ENCODE peak calls at places on chromosomes 12 and 14, in ten cellular contexts. One of them, this sample, is unnamed.

GRCh38 chr12:118103601-118104382 is at the start of gene VSIG10:
- DNase-seq in uterus: peak; percentile 72
- DNase-seq in right lobe of liver: peak; percentile 89
- DNase-seq in brain microvascular endothelial cell: no peak
- DNase-seq in GM23248: peak; percentile 75
- DNase-seq in ascending aorta: peak; percentile 9
- DNase-seq in aorta: peak; percentile 88
- DNase-seq in A549: peak; percentile 88
- DNase-seq in kidney: peak; percentile 87
- DNase-seq in effector memory CD4-positive, alpha-beta T cell: no peak
- DNase-seq in this sample: no peak

GRCh38 chr14:70879448-70879847 is 27.8 kb upstream of the PCNX1 start:
- DNase-seq in uterus: no peak
- DNase-seq in right lobe of liver: no peak
- DNase-seq in brain microvascular endothelial cell: no peak
- DNase-seq in GM23248: no peak
- DNase-seq in ascending aorta: no peak
- DNase-seq in aorta: no peak
- DNase-seq in A549: no peak
- DNase-seq in kidney: no peak
- DNase-seq in effector memory CD4-positive, alpha-beta T cell: no peak
- DNase-seq in this sample: no peak

GRCh38 chr12:88310069-88310468 is 168.0 kb downstream of the TMTC3 start:
- DNase-seq in uterus: no peak
- DNase-seq in right lobe of liver: no peak
- DNase-seq in brain microvascular endothelial cell: peak; percentile 81
- DNase-seq in GM23248: peak; percentile 92
- DNase-seq in ascending aorta: no peak
- DNase-seq in aorta: no peak
- DNase-seq in A549: no peak
- DNase-seq in kidney: no peak
- DNase-seq in effector memory CD4-positive, alpha-beta T cell: no peak
- DNase-seq in this sample: no peak

GRCh38 chr14:100246809-100247428 is 8.0 kb downstream of the YY1 start:
- DNase-seq in uterus: no peak
- DNase-seq in right lobe of liver: no peak
- DNase-seq in brain microvascular endothelial cell: no peak
- DNase-seq in GM23248: peak; percentile 61
- DNase-seq in ascending aorta: no peak
- DNase-seq in aorta: no peak
- DNase-seq in A549: peak; percentile 82
- DNase-seq in kidney: no peak
- DNase-seq in effector memory CD4-positive, alpha-beta T cell: no peak
- DNase-seq in this sample: no peak

GRCh38 chr12:70560671-70561070 is 76.6 kb downstream of the PTPRB start:
- DNase-seq in uterus: no peak
- DNase-seq in right lobe of liver: no peak
- DNase-seq in brain microvascular endothelial cell: no peak
- DNase-seq in GM23248: no peak
- DNase-seq in ascending aorta: no peak
- DNase-seq in aorta: no peak
- DNase-seq in A549: no peak
- DNase-seq in kidney: no peak
- DNase-seq in effector memory CD4-positive, alpha-beta T cell: no peak
- DNase-seq in this sample: no peak

GRCh38 chr12:123085730-123086487 is 65.0 kb downstream of the PITPNM2 start:
- DNase-seq in uterus: peak; percentile 47
- DNase-seq in right lobe of liver: no peak
- DNase-seq in brain microvascular endothelial cell: no peak
- DNase-seq in GM23248: peak; percentile 73
- DNase-seq in ascending aorta: no peak
- DNase-seq in aorta: peak; percentile 88
- DNase-seq in A549: peak; percentile 96
- DNase-seq in kidney: peak; percentile 89
- DNase-seq in effector memory CD4-positive, alpha-beta T cell: no peak
- DNase-seq in this sample: no peak

GRCh38 chr14:73324536-73324932 is 87.2 kb downstream of the PAPLN start:
- DNase-seq in uterus: no peak
- DNase-seq in right lobe of liver: no peak
- DNase-seq in brain microvascular endothelial cell: no peak
- DNase-seq in GM23248: no peak
- DNase-seq in ascending aorta: no peak
- DNase-seq in aorta: no peak
- DNase-seq in A549: no peak
- DNase-seq in kidney: no peak
- DNase-seq in effector memory CD4-positive, alpha-beta T cell: no peak
- DNase-seq in this sample: no peak

GRCh38 chr12:14774944-14775651 is 28.2 kb downstream of the WBP11 start:
- DNase-seq in uterus: peak; percentile 70
- DNase-seq in right lobe of liver: peak; percentile 64
- DNase-seq in brain microvascular endothelial cell: peak; percentile 50
- DNase-seq in GM23248: peak; percentile 82
- DNase-seq in ascending aorta: no peak
- DNase-seq in aorta: peak; percentile 82
- DNase-seq in A549: peak; percentile 33
- DNase-seq in kidney: peak; percentile 84
- DNase-seq in effector memory CD4-positive, alpha-beta T cell: no peak
- DNase-seq in this sample: peak; percentile 47

GRCh38 chr14:64611358-64612020 is 61.7 kb downstream of the PPP1R36 start:
- DNase-seq in uterus: peak; percentile 52
- DNase-seq in right lobe of liver: no peak
- DNase-seq in brain microvascular endothelial cell: no peak
- DNase-seq in GM23248: peak; percentile 34
- DNase-seq in ascending aorta: no peak
- DNase-seq in aorta: no peak
- DNase-seq in A549: no peak
- DNase-seq in kidney: no peak
- DNase-seq in effector memory CD4-positive, alpha-beta T cell: no peak
- DNase-seq in this sample: no peak

GRCh38 chr12:102425109-102426009 is 55.0 kb downstream of the IGF1 start:
- DNase-seq in uterus: peak; percentile 26
- DNase-seq in right lobe of liver: no peak
- DNase-seq in brain microvascular endothelial cell: no peak
- DNase-seq in GM23248: no peak
- DNase-seq in ascending aorta: no peak
- DNase-seq in aorta: no peak
- DNase-seq in A549: no peak
- DNase-seq in kidney: no peak
- DNase-seq in effector memory CD4-positive, alpha-beta T cell: no peak
- DNase-seq in this sample: no peak

GRCh38 chr14:70726651-70727375 is 82.5 kb downstream of the MAP3K9 start:
- DNase-seq in uterus: no peak
- DNase-seq in right lobe of liver: no peak
- DNase-seq in brain microvascular endothelial cell: no peak
- DNase-seq in GM23248: no peak
- DNase-seq in ascending aorta: no peak
- DNase-seq in aorta: no peak
- DNase-seq in A549: no peak
- DNase-seq in kidney: no peak
- DNase-seq in effector memory CD4-positive, alpha-beta T cell: no peak
- DNase-seq in this sample: no peak

GRCh38 chr12:47858511-47859266 is 39.0 kb upstream of the HDAC7 start:
- DNase-seq in uterus: no peak
- DNase-seq in right lobe of liver: peak; percentile 94
- DNase-seq in brain microvascular endothelial cell: no peak
- DNase-seq in GM23248: no peak
- DNase-seq in ascending aorta: no peak
- DNase-seq in aorta: no peak
- DNase-seq in A549: no peak
- DNase-seq in kidney: no peak
- DNase-seq in effector memory CD4-positive, alpha-beta T cell: no peak
- DNase-seq in this sample: no peak

GRCh38 chr14:102949801-102950451 is 27.5 kb downstream of the AMN start:
- DNase-seq in uterus: no peak
- DNase-seq in right lobe of liver: no peak
- DNase-seq in brain microvascular endothelial cell: no peak
- DNase-seq in GM23248: peak; percentile 25
- DNase-seq in ascending aorta: no peak
- DNase-seq in aorta: peak; percentile 85
- DNase-seq in A549: no peak
- DNase-seq in kidney: peak; percentile 68
- DNase-seq in effector memory CD4-positive, alpha-beta T cell: no peak
- DNase-seq in this sample: peak; percentile 79

DNA sequence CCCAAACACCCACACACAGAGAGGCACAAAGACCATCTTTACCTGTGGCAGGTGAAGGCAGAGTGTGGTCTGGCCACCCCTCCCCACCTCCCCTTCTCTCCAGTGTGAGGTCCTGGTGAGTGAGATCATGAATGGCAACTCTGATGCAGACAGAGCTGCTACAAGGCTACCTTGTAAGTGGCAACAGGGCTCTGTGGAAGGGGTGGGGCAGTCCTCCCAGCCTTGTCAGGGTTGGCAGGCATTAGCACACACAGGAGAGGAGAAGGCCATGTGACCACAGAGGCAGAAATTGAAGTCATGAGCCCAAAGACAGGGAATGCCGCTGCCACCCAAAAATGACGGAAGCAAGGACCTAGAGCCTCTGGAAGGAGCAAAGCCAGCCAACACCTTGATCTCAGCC is 30.7 kb downstream of the VWF start:
- DNase-seq in uterus: no peak
- DNase-seq in right lobe of liver: no peak
- DNase-seq in brain microvascular endothelial cell: no peak
- DNase-seq in GM23248: peak; percentile 35
- DNase-seq in ascending aorta: no peak
- DNase-seq in aorta: no peak
- DNase-seq in A549: no peak
- DNase-seq in kidney: no peak
- DNase-seq in effector memory CD4-positive, alpha-beta T cell: no peak
- DNase-seq in this sample: no peak
- H3K27ac ChIP-seq in uterus: no peak overlapping the region
- H3K27ac ChIP-seq in right lobe of liver: no peak overlapping the region
- H3K27ac ChIP-seq in brain microvascular endothelial cell: peak overlapping the region; percentile 68
- H3K27ac ChIP-seq in GM23248: peak overlapping the region; percentile 76
- H3K27ac ChIP-seq in ascending aorta: peak overlapping the region; percentile 68
- H3K27ac ChIP-seq in aorta: peak overlapping the region; percentile 7
- H3K27ac ChIP-seq in A549: peak overlapping the region; percentile 82
- H3K27ac ChIP-seq in kidney: peak overlapping the region; percentile 7
- H3K27ac ChIP-seq in effector memory CD4-positive, alpha-beta T cell: no peak overlapping the region
- H3K27ac ChIP-seq in this sample: no peak overlapping the region

DNA sequence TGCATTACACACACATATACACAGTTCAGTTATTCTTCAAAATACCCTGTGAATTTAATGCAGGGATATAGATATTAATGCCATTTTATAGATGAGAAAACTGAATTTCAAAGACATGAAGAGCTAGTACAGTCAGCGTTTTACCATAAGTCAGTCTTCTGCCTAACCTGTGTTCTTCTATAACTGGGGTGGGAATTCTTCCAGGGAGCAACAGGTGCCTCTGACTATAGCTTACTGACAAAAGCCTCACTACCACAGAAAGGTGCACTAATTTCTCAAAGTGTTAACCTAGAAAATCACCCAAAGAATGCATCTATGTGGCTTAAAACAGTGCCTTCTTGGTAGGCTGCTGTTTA is 84.4 kb downstream of the STXBP6 start:
- DNase-seq in uterus: no peak
- DNase-seq in right lobe of liver: no peak
- DNase-seq in brain microvascular endothelial cell: no peak
- DNase-seq in GM23248: no peak
- DNase-seq in ascending aorta: no peak
- DNase-seq in aorta: no peak
- DNase-seq in A549: no peak
- DNase-seq in kidney: no peak
- DNase-seq in effector memory CD4-positive, alpha-beta T cell: no peak
- DNase-seq in this sample: no peak
- H3K27ac ChIP-seq in uterus: peak overlapping the region; percentile 62
- H3K27ac ChIP-seq in right lobe of liver: no peak overlapping the region
- H3K27ac ChIP-seq in brain microvascular endothelial cell: no peak overlapping the region
- H3K27ac ChIP-seq in GM23248: peak overlapping the region; percentile 67
- H3K27ac ChIP-seq in ascending aorta: peak overlapping the region; percentile 31
- H3K27ac ChIP-seq in aorta: no peak overlapping the region
- H3K27ac ChIP-seq in A549: peak overlapping the region; percentile 26
- H3K27ac ChIP-seq in kidney: no peak overlapping the region
- H3K27ac ChIP-seq in effector memory CD4-positive, alpha-beta T cell: no peak overlapping the region
- H3K27ac ChIP-seq in this sample: no peak overlapping the region

DNA sequence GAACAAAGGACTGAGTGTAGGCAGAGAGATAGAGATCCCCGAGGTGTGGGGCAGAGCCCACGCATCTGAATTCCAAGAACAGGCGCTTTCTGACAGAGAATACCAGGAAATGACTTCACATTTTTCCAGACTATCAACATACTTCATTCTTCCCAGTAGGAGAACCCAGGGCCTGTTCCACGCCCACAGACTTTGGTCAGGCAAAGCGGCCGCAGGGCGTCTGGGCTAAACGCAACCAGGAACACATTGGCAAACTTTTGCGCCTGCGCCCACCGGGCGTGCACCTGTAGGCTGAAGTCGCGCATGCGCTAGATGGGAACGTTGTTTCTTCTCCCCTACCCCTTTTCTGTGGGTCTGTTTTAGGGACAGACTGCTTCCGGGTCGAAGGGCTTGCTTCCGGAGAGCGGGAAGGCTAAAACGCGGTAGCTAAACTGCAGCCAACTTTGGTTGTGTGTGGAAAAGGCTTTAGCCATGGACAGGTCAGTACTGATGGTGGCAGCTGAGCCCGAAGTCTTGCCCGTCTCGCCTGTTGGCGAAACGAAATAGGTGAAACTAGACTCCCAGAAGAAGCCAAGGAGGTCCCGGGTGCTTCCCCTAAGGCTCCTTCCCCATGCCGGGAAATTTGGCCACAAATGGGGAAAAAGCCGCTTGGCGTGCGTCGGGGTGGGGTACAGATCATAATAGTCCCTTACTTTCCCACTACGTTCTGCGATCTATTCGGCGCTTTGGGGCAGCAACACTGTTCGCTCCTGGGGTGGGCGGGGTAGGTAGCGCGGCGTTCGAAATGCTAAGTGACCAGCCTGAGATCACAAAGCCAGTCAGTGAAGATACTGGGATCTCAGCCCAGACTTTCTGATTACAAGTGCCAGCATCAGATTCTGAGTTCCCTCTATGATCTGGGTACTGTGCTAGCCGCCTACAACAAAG is at the start of gene NUP107:
- DNase-seq in uterus: peak; percentile 99
- DNase-seq in right lobe of liver: peak; percentile 98
- DNase-seq in brain microvascular endothelial cell: peak; percentile 99
- DNase-seq in GM23248: peak; percentile 99
- DNase-seq in ascending aorta: peak; percentile 93
- DNase-seq in aorta: peak; percentile 100
- DNase-seq in A549: peak; percentile 93
- DNase-seq in kidney: peak; percentile 99
- DNase-seq in effector memory CD4-positive, alpha-beta T cell: peak; percentile 94
- DNase-seq in this sample: peak; percentile 92
- H3K27ac ChIP-seq in uterus: peak within 1 kb of the TSS; percentile 80
- H3K27ac ChIP-seq in right lobe of liver: peak within 1 kb of the TSS; percentile 89
- H3K27ac ChIP-seq in brain microvascular endothelial cell: peak within 1 kb of the TSS; percentile 81
- H3K27ac ChIP-seq in GM23248: peak within 1 kb of the TSS; percentile 76
- H3K27ac ChIP-seq in ascending aorta: peak within 1 kb of the TSS; percentile 69
- H3K27ac ChIP-seq in aorta: peak within 1 kb of the TSS; percentile 52
- H3K27ac ChIP-seq in A549: peak within 1 kb of the TSS; percentile 88
- H3K27ac ChIP-seq in kidney: peak within 1 kb of the TSS; percentile 75
- H3K27ac ChIP-seq in effector memory CD4-positive, alpha-beta T cell: peak within 1 kb of the TSS; percentile 67
- H3K27ac ChIP-seq in this sample: peak within 1 kb of the TSS; percentile 85

GRCh38 chr14:69664190-69664742 is 52.9 kb downstream of the SUSD6 start:
- DNase-seq in uterus: no peak
- DNase-seq in right lobe of liver: no peak
- DNase-seq in brain microvascular endothelial cell: no peak
- DNase-seq in GM23248: no peak
- DNase-seq in ascending aorta: no peak
- DNase-seq in aorta: no peak
- DNase-seq in A549: no peak
- DNase-seq in kidney: no peak
- DNase-seq in effector memory CD4-positive, alpha-beta T cell: no peak
- DNase-seq in this sample: no peak
- H3K27ac ChIP-seq in uterus: peak overlapping the region; percentile 49
- H3K27ac ChIP-seq in right lobe of liver: no peak overlapping the region
- H3K27ac ChIP-seq in brain microvascular endothelial cell: no peak overlapping the region
- H3K27ac ChIP-seq in GM23248: no peak overlapping the region
- H3K27ac ChIP-seq in ascending aorta: peak overlapping the region; percentile 79
- H3K27ac ChIP-seq in aorta: peak overlapping the region; percentile 24
- H3K27ac ChIP-seq in A549: no peak overlapping the region
- H3K27ac ChIP-seq in kidney: no peak overlapping the region
- H3K27ac ChIP-seq in effector memory CD4-positive, alpha-beta T cell: no peak overlapping the region
- H3K27ac ChIP-seq in this sample: no peak overlapping the region